ENCODE peak calls at places on chromosomes 5 and 9, in ten cellular contexts. P, I, Z, U, E, Y, W, N, A and G are unnamed samples.

GRCh38 chr9:75974006-75974766 is 83.7 kb downstream of the PCSK5 start:
- DNase-seq in P (no peak), I (no peak), Z (no peak), U (no peak), E (no peak), Y (no peak), W (no peak), N (no peak), A (no peak), G (no peak)

GRCh38 chr5:153400931-153401330 is 89.5 kb upstream of the GRIA1 start:
- DNase-seq in P (no peak), I (no peak), Z (peak), U (no peak), E (no peak), Y (no peak), W (no peak), N (no peak), A (no peak), G (no peak)

GRCh38 chr5:158436271-158437065 is 577.5 kb upstream of the CLINT1 start:
- DNase-seq in P (no peak), I (no peak), Z (no peak), U (no peak), E (no peak), Y (no peak), W (no peak), N (no peak), A (no peak), G (no peak)

GRCh38 chr5:107744418-107745330 is 73.9 kb upstream of the EFNA5 start:
- DNase-seq in P (no peak), I (no peak), Z (no peak), U (no peak), E (no peak), Y (no peak), W (no peak), N (no peak), A (no peak), G (no peak)

GRCh38 chr9:27150758-27151431 is 41.9 kb downstream of the TEK start:
- DNase-seq in P (no peak), I (no peak), Z (no peak), U (no peak), E (no peak), Y (no peak), W (no peak), N (no peak), A (peak), G (no peak)

GRCh38 chr5:130333089-130333488 is 428.8 kb downstream of the CHSY3 start:
- DNase-seq in P (no peak), I (no peak), Z (peak), U (no peak), E (no peak), Y (no peak), W (no peak), N (no peak), A (peak), G (no peak)

GRCh38 chr5:78776637-78777036 is 128.1 kb upstream of the LHFPL2 start:
- DNase-seq in P (no peak), I (no peak), Z (peak), U (no peak), E (no peak), Y (no peak), W (no peak), N (no peak), A (no peak), G (no peak)

GRCh38 chr9:93068956-93069355 is 10.5 kb downstream of the SUSD3 start:
- DNase-seq in P (no peak), I (no peak), Z (no peak), U (no peak), E (no peak), Y (no peak), W (no peak), N (no peak), A (no peak), G (no peak)

GRCh38 chr5:34684281-34684979 is 28.3 kb downstream of the RAI14 start:
- DNase-seq in P (no peak), I (no peak), Z (no peak), U (peak), E (no peak), Y (no peak), W (no peak), N (no peak), A (peak), G (no peak)

GRCh38 chr5:14518638-14519037 is 63.0 kb upstream of the OTULINL start:
- DNase-seq in P (no peak), I (no peak), Z (no peak), U (no peak), E (no peak), Y (no peak), W (no peak), N (no peak), A (no peak), G (no peak)
- H3K4me3 ChIP-seq in P (no peak), I (no peak), Z (no peak), U (no peak), E (no peak), Y (no peak), W (no peak), N (no peak), A (no peak), G (no peak)

GRCh38 chr5:132296412-132297001 is 2.3 kb downstream of the SLC22A4 start:
- DNase-seq in P (no peak), I (no peak), Z (peak), U (no peak), E (no peak), Y (no peak), W (no peak), N (peak), A (peak), G (no peak)
- H3K4me3 ChIP-seq in P (no peak), I (no peak), Z (no peak), U (no peak), E (no peak), Y (peak), W (no peak), N (no peak), A (no peak), G (no peak)

GRCh38 chr9:137193771-137194170 is 5.3 kb downstream of the SSNA1 start:
- DNase-seq in P (no peak), I (no peak), Z (no peak), U (no peak), E (no peak), Y (no peak), W (no peak), N (no peak), A (no peak), G (no peak)
- H3K4me3 ChIP-seq in P (no peak), I (peak), Z (no peak), U (no peak), E (no peak), Y (no peak), W (no peak), N (no peak), A (no peak), G (no peak)

GRCh38 chr5:95083606-95084005 is 201.3 kb downstream of the MCTP1 start:
- DNase-seq in P (no peak), I (no peak), Z (no peak), U (no peak), E (no peak), Y (no peak), W (no peak), N (no peak), A (no peak), G (no peak)

GRCh38 chr5:95081500-95082355 is 203.2 kb downstream of the MCTP1 start:
- DNase-seq in P (peak), I (peak), Z (peak), U (no peak), E (peak), Y (peak), W (peak), N (peak), A (peak), G (peak)

GRCh38 chr5:95080026-95080425 is 204.9 kb downstream of the MCTP1 start:
- DNase-seq in P (no peak), I (no peak), Z (no peak), U (no peak), E (no peak), Y (no peak), W (no peak), N (no peak), A (peak), G (no peak)

GRCh38 chr5:95078868-95079267 is 206.0 kb downstream of the MCTP1 start:
- DNase-seq in P (no peak), I (no peak), Z (no peak), U (no peak), E (no peak), Y (no peak), W (no peak), N (no peak), A (no peak), G (no peak)

DNA sequence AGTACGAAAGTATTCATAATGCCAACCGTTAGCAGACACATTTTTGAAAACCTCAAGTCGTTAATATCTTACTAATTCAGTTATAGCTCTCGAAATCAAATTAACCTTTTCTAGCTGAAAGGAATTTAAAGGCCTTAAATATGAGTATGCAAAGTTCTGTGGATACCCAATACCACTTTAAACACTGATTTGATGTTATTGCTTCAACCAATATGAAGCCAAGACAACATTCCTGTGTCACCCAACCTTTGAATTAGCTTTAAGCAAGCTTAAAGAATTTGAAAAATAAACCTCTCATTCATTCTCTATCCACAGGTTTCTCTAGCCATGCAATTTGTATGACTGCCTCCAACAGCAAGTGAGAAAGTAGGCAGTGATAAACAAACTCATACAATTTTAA is 204.4 kb downstream of the MCTP1 start:
- DNase-seq in P (no peak), I (no peak), Z (no peak), U (no peak), E (no peak), Y (no peak), W (no peak), N (no peak), A (peak), G (no peak)
- H3K4me3 ChIP-seq in P (peak), I (peak), Z (no peak), U (no peak), E (no peak), Y (peak), W (no peak), N (peak), A (peak), G (no peak)

GRCh38 chr5:93572101-93572772 is 8.8 kb downstream of the NR2F1-AS1 start:
- DNase-seq in P (no peak), I (no peak), Z (no peak), U (no peak), E (no peak), Y (no peak), W (no peak), N (no peak), A (no peak), G (no peak)

GRCh38 chr5:93572773-93573626 is 8.0 kb downstream of the NR2F1-AS1 start:
- DNase-seq in P (no peak), I (no peak), Z (no peak), U (no peak), E (no peak), Y (no peak), W (no peak), N (no peak), A (peak), G (no peak)

GRCh38 chr5:93574041-93574938 is 6.7 kb downstream of the NR2F1-AS1 start:
- DNase-seq in P (no peak), I (no peak), Z (no peak), U (no peak), E (no peak), Y (no peak), W (no peak), N (no peak), A (no peak), G (no peak)

GRCh38 chr5:93574939-93575241 is 6.1 kb downstream of the NR2F1-AS1 start:
- DNase-seq in P (no peak), I (no peak), Z (no peak), U (no peak), E (no peak), Y (no peak), W (no peak), N (no peak), A (no peak), G (no peak)

GRCh38 chr5:93573627-93573974 is 7.4 kb downstream of the NR2F1-AS1 start:
- DNase-seq in P (no peak), I (no peak), Z (no peak), U (no peak), E (no peak), Y (no peak), W (no peak), N (no peak), A (no peak), G (no peak)
- H3K4me3 ChIP-seq in P (no peak), I (no peak), Z (no peak), U (no peak), E (no peak), Y (no peak), W (no peak), N (no peak), A (peak), G (no peak)

GRCh38 chr9:120711841-120712538 is 2.3 kb downstream of the MEGF9 start:
- DNase-seq in P (no peak), I (no peak), Z (no peak), U (no peak), E (no peak), Y (no peak), W (no peak), N (no peak), A (peak), G (no peak)
- H3K4me3 ChIP-seq in P (peak), I (peak), Z (peak), U (no peak), E (no peak), Y (peak), W (no peak), N (peak), A (peak), G (no peak)